ENCODE peak calls at places on chromosomes 3 and 15, in eight cellular contexts. One of them, this sample, is unnamed.

GRCh38 chr3:58271901-58272501 is 34.0 kb upstream of the RPP14 start:
- DNase-seq in OCI-LY7: no peak
- DNase-seq in hepatocyte: no peak
- DNase-seq in MM.1S: no peak
- DNase-seq in HCT116: peak
- DNase-seq in GM23338: no peak
- DNase-seq in PC-3: peak
- DNase-seq in SK-N-SH: no peak
- DNase-seq in this sample: no peak

GRCh38 chr3:11565072-11565471 is 78.6 kb downstream of the VGLL4 start:
- DNase-seq in OCI-LY7: no peak
- DNase-seq in hepatocyte: no peak
- DNase-seq in MM.1S: no peak
- DNase-seq in HCT116: no peak
- DNase-seq in GM23338: no peak
- DNase-seq in PC-3: no peak
- DNase-seq in SK-N-SH: no peak
- DNase-seq in this sample: no peak

GRCh38 chr3:112587336-112587735 is 25.5 kb downstream of the SLC35A5 start:
- DNase-seq in OCI-LY7: no peak
- DNase-seq in hepatocyte: no peak
- DNase-seq in MM.1S: no peak
- DNase-seq in HCT116: no peak
- DNase-seq in GM23338: no peak
- DNase-seq in PC-3: no peak
- DNase-seq in SK-N-SH: no peak
- DNase-seq in this sample: no peak

GRCh38 chr15:63994073-63994600 is 52.1 kb downstream of the DAPK2 start:
- DNase-seq in OCI-LY7: no peak
- DNase-seq in hepatocyte: no peak
- DNase-seq in MM.1S: no peak
- DNase-seq in HCT116: no peak
- DNase-seq in GM23338: no peak
- DNase-seq in PC-3: peak
- DNase-seq in SK-N-SH: no peak
- DNase-seq in this sample: no peak

GRCh38 chr3:182708810-182709209 is 84.5 kb upstream of the ATP11B start:
- DNase-seq in OCI-LY7: no peak
- DNase-seq in hepatocyte: no peak
- DNase-seq in MM.1S: no peak
- DNase-seq in HCT116: no peak
- DNase-seq in GM23338: no peak
- DNase-seq in PC-3: no peak
- DNase-seq in SK-N-SH: no peak
- DNase-seq in this sample: no peak

GRCh38 chr15:69317392-69317841 is 18.7 kb downstream of the PAQR5 start:
- DNase-seq in OCI-LY7: no peak
- DNase-seq in hepatocyte: peak
- DNase-seq in MM.1S: no peak
- DNase-seq in HCT116: no peak
- DNase-seq in GM23338: no peak
- DNase-seq in PC-3: no peak
- DNase-seq in SK-N-SH: no peak
- DNase-seq in this sample: no peak

GRCh38 chr3:66789584-66790237 is 208.4 kb upstream of the KBTBD8 start:
- DNase-seq in OCI-LY7: no peak
- DNase-seq in hepatocyte: no peak
- DNase-seq in MM.1S: no peak
- DNase-seq in HCT116: no peak
- DNase-seq in GM23338: no peak
- DNase-seq in PC-3: no peak
- DNase-seq in SK-N-SH: peak
- DNase-seq in this sample: no peak

GRCh38 chr15:29183071-29183831 is 86.4 kb downstream of the NSMCE3 start:
- DNase-seq in OCI-LY7: no peak
- DNase-seq in hepatocyte: no peak
- DNase-seq in MM.1S: no peak
- DNase-seq in HCT116: no peak
- DNase-seq in GM23338: peak
- DNase-seq in PC-3: peak
- DNase-seq in SK-N-SH: no peak
- DNase-seq in this sample: no peak

GRCh38 chr3:24508423-24508839 is 13.8 kb upstream of the THRB start:
- DNase-seq in OCI-LY7: no peak
- DNase-seq in hepatocyte: no peak
- DNase-seq in MM.1S: no peak
- DNase-seq in HCT116: no peak
- DNase-seq in GM23338: no peak
- DNase-seq in PC-3: peak
- DNase-seq in SK-N-SH: no peak
- DNase-seq in this sample: no peak

GRCh38 chr3:195739561-195740111 is 18.9 kb downstream of the MUC20 start:
- DNase-seq in OCI-LY7: no peak
- DNase-seq in hepatocyte: no peak
- DNase-seq in MM.1S: no peak
- DNase-seq in HCT116: no peak
- DNase-seq in GM23338: no peak
- DNase-seq in PC-3: no peak
- DNase-seq in SK-N-SH: no peak
- DNase-seq in this sample: no peak

GRCh38 chr3:186368717-186369116 is 6.7 kb upstream of the DGKG start:
- DNase-seq in OCI-LY7: no peak
- DNase-seq in hepatocyte: no peak
- DNase-seq in MM.1S: no peak
- DNase-seq in HCT116: no peak
- DNase-seq in GM23338: no peak
- DNase-seq in PC-3: no peak
- DNase-seq in SK-N-SH: no peak
- DNase-seq in this sample: no peak

GRCh38 chr3:47658444-47658843 is 79.8 kb upstream of the CSPG5 start:
- DNase-seq in OCI-LY7: no peak
- DNase-seq in hepatocyte: no peak
- DNase-seq in MM.1S: no peak
- DNase-seq in HCT116: no peak
- DNase-seq in GM23338: no peak
- DNase-seq in PC-3: no peak
- DNase-seq in SK-N-SH: no peak
- DNase-seq in this sample: no peak

GRCh38 chr3:128144512-128144911 is 8.8 kb upstream of the EEFSEC start:
- DNase-seq in OCI-LY7: no peak
- DNase-seq in hepatocyte: no peak
- DNase-seq in MM.1S: no peak
- DNase-seq in HCT116: no peak
- DNase-seq in GM23338: no peak
- DNase-seq in PC-3: no peak
- DNase-seq in SK-N-SH: no peak
- DNase-seq in this sample: no peak

GRCh38 chr3:182413682-182414081 is 379.6 kb upstream of the ATP11B start:
- DNase-seq in OCI-LY7: no peak
- DNase-seq in hepatocyte: no peak
- DNase-seq in MM.1S: peak
- DNase-seq in HCT116: no peak
- DNase-seq in GM23338: no peak
- DNase-seq in PC-3: no peak
- DNase-seq in SK-N-SH: no peak
- DNase-seq in this sample: no peak

GRCh38 chr15:75356539-75356938 is 9.7 kb downstream of the NEIL1 start:
- DNase-seq in OCI-LY7: no peak
- DNase-seq in hepatocyte: no peak
- DNase-seq in MM.1S: no peak
- DNase-seq in HCT116: no peak
- DNase-seq in GM23338: no peak
- DNase-seq in PC-3: no peak
- DNase-seq in SK-N-SH: no peak
- DNase-seq in this sample: no peak
- H3K27ac ChIP-seq in OCI-LY7: no peak
- H3K27ac ChIP-seq in hepatocyte: no peak
- H3K27ac ChIP-seq in MM.1S: no peak
- H3K27ac ChIP-seq in HCT116: no peak
- H3K27ac ChIP-seq in GM23338: no peak
- H3K27ac ChIP-seq in PC-3: no peak
- H3K27ac ChIP-seq in SK-N-SH: no peak
- H3K27ac ChIP-seq in this sample: no peak

DNA sequence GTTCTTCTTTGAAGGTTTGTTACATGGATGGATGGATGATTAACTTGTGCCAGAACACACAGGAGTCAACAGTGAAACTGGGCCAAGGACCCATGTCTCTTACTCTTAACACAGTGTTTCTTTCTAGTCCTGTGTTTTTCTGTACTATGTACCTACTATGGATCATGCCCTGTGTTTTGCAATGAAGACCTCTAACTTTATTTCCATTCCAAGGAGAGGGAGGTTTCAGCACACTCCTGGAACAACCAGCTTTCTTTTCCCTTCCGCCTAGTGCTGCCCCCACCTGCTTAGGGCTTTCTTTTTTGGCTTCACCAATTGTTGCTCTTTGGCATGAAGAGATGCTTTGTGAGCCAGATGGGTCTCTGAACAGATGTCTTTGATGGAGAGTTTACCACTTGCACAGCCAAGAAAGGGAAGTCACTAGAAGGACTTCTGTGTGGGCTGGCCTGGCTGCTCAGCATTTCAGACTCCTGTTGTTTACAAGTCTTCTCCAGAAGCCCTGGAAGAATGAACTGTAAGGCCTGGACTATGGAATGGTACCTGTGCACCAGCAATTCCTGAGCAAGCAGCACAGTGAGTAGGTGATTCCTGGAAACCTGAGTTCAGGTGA is 44.5 kb downstream of the SNAPC5 start:
- DNase-seq in OCI-LY7: peak
- DNase-seq in hepatocyte: no peak
- DNase-seq in MM.1S: no peak
- DNase-seq in HCT116: no peak
- DNase-seq in GM23338: no peak
- DNase-seq in PC-3: no peak
- DNase-seq in SK-N-SH: no peak
- DNase-seq in this sample: no peak
- TF ChIP-seq EZH2phosphoT487 in OCI-LY7: no peak
- TF ChIP-seq EZH2phosphoT487 in hepatocyte: no peak
- TF ChIP-seq EZH2phosphoT487 in MM.1S: no peak
- TF ChIP-seq EZH2phosphoT487 in HCT116: no peak
- TF ChIP-seq EZH2phosphoT487 in GM23338: no peak
- TF ChIP-seq EZH2phosphoT487 in PC-3: no peak
- TF ChIP-seq EZH2phosphoT487 in SK-N-SH: no peak
- TF ChIP-seq EZH2phosphoT487 in this sample: no peak

GRCh38 chr3:197458179-197458707 is 97.5 kb downstream of the BDH1 start:
- DNase-seq in OCI-LY7: no peak
- DNase-seq in hepatocyte: peak
- DNase-seq in MM.1S: peak
- DNase-seq in HCT116: no peak
- DNase-seq in GM23338: peak
- DNase-seq in PC-3: no peak
- DNase-seq in SK-N-SH: peak
- DNase-seq in this sample: no peak

GRCh38 chr3:197450295-197450694 is 105.5 kb downstream of the BDH1 start:
- DNase-seq in OCI-LY7: no peak
- DNase-seq in hepatocyte: no peak
- DNase-seq in MM.1S: no peak
- DNase-seq in HCT116: no peak
- DNase-seq in GM23338: no peak
- DNase-seq in PC-3: no peak
- DNase-seq in SK-N-SH: no peak
- DNase-seq in this sample: peak

GRCh38 chr3:197458906-197459470 is 96.8 kb downstream of the BDH1 start:
- DNase-seq in OCI-LY7: no peak
- DNase-seq in hepatocyte: no peak
- DNase-seq in MM.1S: no peak
- DNase-seq in HCT116: no peak
- DNase-seq in GM23338: no peak
- DNase-seq in PC-3: no peak
- DNase-seq in SK-N-SH: no peak
- DNase-seq in this sample: no peak

GRCh38 chr3:197456271-197457091 is 99.3 kb downstream of the BDH1 start:
- DNase-seq in OCI-LY7: no peak
- DNase-seq in hepatocyte: peak
- DNase-seq in MM.1S: peak
- DNase-seq in HCT116: peak
- DNase-seq in GM23338: peak
- DNase-seq in PC-3: no peak
- DNase-seq in SK-N-SH: no peak
- DNase-seq in this sample: peak

DNA sequence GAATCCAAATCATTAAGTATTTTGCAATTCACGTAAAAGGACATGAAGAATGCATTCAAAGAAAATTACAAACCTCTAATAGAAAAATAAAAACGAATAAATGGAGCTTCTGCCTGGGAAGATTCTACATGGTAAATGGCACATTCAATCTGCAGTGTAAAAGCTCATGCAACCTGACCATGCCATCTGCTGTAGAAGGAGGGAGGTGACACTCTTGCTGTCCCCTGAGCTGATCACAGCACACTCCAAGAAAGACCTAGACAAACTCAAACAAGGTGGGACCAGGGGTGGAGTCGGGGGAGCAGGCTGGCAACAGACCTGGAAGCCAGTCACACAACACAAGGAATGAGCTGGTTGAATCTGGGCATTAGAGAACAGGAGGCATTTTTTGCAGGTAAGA is 101.8 kb downstream of the BDH1 start:
- DNase-seq in OCI-LY7: peak
- DNase-seq in hepatocyte: peak
- DNase-seq in MM.1S: peak
- DNase-seq in HCT116: peak
- DNase-seq in GM23338: no peak
- DNase-seq in PC-3: peak
- DNase-seq in SK-N-SH: peak
- DNase-seq in this sample: no peak
- TF ChIP-seq CTCF in OCI-LY7: peak
- TF ChIP-seq CTCF in hepatocyte: peak
- TF ChIP-seq CTCF in MM.1S: peak
- TF ChIP-seq CTCF in HCT116: peak
- TF ChIP-seq CTCF in GM23338: no peak
- TF ChIP-seq CTCF in PC-3: peak
- TF ChIP-seq CTCF in SK-N-SH: peak
- TF ChIP-seq CTCF in this sample: peak

GRCh38 chr15:90986790-90987507 is 7.4 kb downstream of the PRC1 start:
- DNase-seq in OCI-LY7: peak
- DNase-seq in hepatocyte: no peak
- DNase-seq in MM.1S: peak
- DNase-seq in HCT116: no peak
- DNase-seq in GM23338: no peak
- DNase-seq in PC-3: no peak
- DNase-seq in SK-N-SH: no peak
- DNase-seq in this sample: no peak

GRCh38 chr15:90987561-90988141 is 6.7 kb downstream of the PRC1 start:
- DNase-seq in OCI-LY7: no peak
- DNase-seq in hepatocyte: no peak
- DNase-seq in MM.1S: no peak
- DNase-seq in HCT116: no peak
- DNase-seq in GM23338: no peak
- DNase-seq in PC-3: no peak
- DNase-seq in SK-N-SH: no peak
- DNase-seq in this sample: no peak

GRCh38 chr15:90990446-90990845 is 3.9 kb downstream of the PRC1 start:
- DNase-seq in OCI-LY7: no peak
- DNase-seq in hepatocyte: no peak
- DNase-seq in MM.1S: no peak
- DNase-seq in HCT116: no peak
- DNase-seq in GM23338: no peak
- DNase-seq in PC-3: no peak
- DNase-seq in SK-N-SH: no peak
- DNase-seq in this sample: no peak

GRCh38 chr15:90989040-90989768 is 5.1 kb downstream of the PRC1 start:
- DNase-seq in OCI-LY7: peak
- DNase-seq in hepatocyte: no peak
- DNase-seq in MM.1S: no peak
- DNase-seq in HCT116: no peak
- DNase-seq in GM23338: no peak
- DNase-seq in PC-3: no peak
- DNase-seq in SK-N-SH: no peak
- DNase-seq in this sample: no peak

GRCh38 chr15:90988249-90988648 is 6.1 kb downstream of the PRC1 start:
- DNase-seq in OCI-LY7: peak
- DNase-seq in hepatocyte: no peak
- DNase-seq in MM.1S: peak
- DNase-seq in HCT116: no peak
- DNase-seq in GM23338: no peak
- DNase-seq in PC-3: no peak
- DNase-seq in SK-N-SH: peak
- DNase-seq in this sample: no peak
- H3K27ac ChIP-seq in OCI-LY7: peak
- H3K27ac ChIP-seq in hepatocyte: no peak
- H3K27ac ChIP-seq in MM.1S: peak
- H3K27ac ChIP-seq in HCT116: no peak
- H3K27ac ChIP-seq in GM23338: peak
- H3K27ac ChIP-seq in PC-3: no peak
- H3K27ac ChIP-seq in SK-N-SH: peak
- H3K27ac ChIP-seq in this sample: no peak

This sample was measured in neural progenitor cell.